ENCODE peak calls at places on chromosomes 12 and 14, in nine cellular contexts. One of them, this sample, is unnamed.

GRCh38 chr14:31208546-31209424 is 1.2 kb upstream of the HECTD1 start:
- DNase-seq in lung: no peak
- DNase-seq in A549: no peak
- DNase-seq in HFF-Myc: no peak
- DNase-seq in activated naive CD4-positive, alpha-beta T cell: no peak
- DNase-seq in stimulated activated CD8-positive, alpha-beta memory T cell treated with anti-CD3 and anti-CD28 coated beads, Interleukin-7, amount 100 ng/mL, for 1 hour: peak
- DNase-seq in NCI-H748 treated with DMSO at 0.1 percent for 48 hours: no peak
- DNase-seq in cardiac muscle cell: no peak
- DNase-seq in IMR-90: no peak
- DNase-seq in this sample: no peak

GRCh38 chr12:92757599-92758121 is 54.9 kb downstream of the PLEKHG7 start:
- DNase-seq in stimulated activated CD8-positive, alpha-beta memory T cell treated with anti-CD3 and anti-CD28 coated beads, Interleukin-7, amount 100 ng/mL, for 1 hour: no peak
- DNase-seq in HFF-Myc: no peak
- DNase-seq in NCI-H748 treated with DMSO at 0.1 percent for 48 hours: no peak
- DNase-seq in cardiac muscle cell: no peak
- DNase-seq in IMR-90: no peak
- DNase-seq in lung: no peak
- DNase-seq in A549: no peak
- DNase-seq in activated naive CD4-positive, alpha-beta T cell: no peak
- DNase-seq in this sample: no peak

GRCh38 chr12:132199101-132199500 is 54.8 kb downstream of the NOC4L start:
- DNase-seq in stimulated activated CD8-positive, alpha-beta memory T cell treated with anti-CD3 and anti-CD28 coated beads, Interleukin-7, amount 100 ng/mL, for 1 hour: no peak
- DNase-seq in HFF-Myc: no peak
- DNase-seq in A549: no peak
- DNase-seq in cardiac muscle cell: no peak
- DNase-seq in lung: no peak
- DNase-seq in NCI-H748 treated with DMSO at 0.1 percent for 48 hours: no peak
- DNase-seq in activated naive CD4-positive, alpha-beta T cell: no peak
- DNase-seq in IMR-90: no peak
- DNase-seq in this sample: no peak

GRCh38 chr12:101566318-101566717 is 28.5 kb upstream of the MYBPC1 start:
- DNase-seq in cardiac muscle cell: no peak
- DNase-seq in NCI-H748 treated with DMSO at 0.1 percent for 48 hours: no peak
- DNase-seq in activated naive CD4-positive, alpha-beta T cell: no peak
- DNase-seq in lung: no peak
- DNase-seq in HFF-Myc: no peak
- DNase-seq in IMR-90: no peak
- DNase-seq in A549: no peak
- DNase-seq in stimulated activated CD8-positive, alpha-beta memory T cell treated with anti-CD3 and anti-CD28 coated beads, Interleukin-7, amount 100 ng/mL, for 1 hour: no peak
- DNase-seq in this sample: no peak

GRCh38 chr12:51884676-51885229 is 3.1 kb upstream of the ANKRD33 start:
- DNase-seq in NCI-H748 treated with DMSO at 0.1 percent for 48 hours: no peak
- DNase-seq in activated naive CD4-positive, alpha-beta T cell: no peak
- DNase-seq in lung: no peak
- DNase-seq in HFF-Myc: no peak
- DNase-seq in cardiac muscle cell: no peak
- DNase-seq in A549: peak
- DNase-seq in IMR-90: peak
- DNase-seq in stimulated activated CD8-positive, alpha-beta memory T cell treated with anti-CD3 and anti-CD28 coated beads, Interleukin-7, amount 100 ng/mL, for 1 hour: no peak
- DNase-seq in this sample: no peak

GRCh38 chr12:27478949-27479348 is 32.4 kb downstream of the SMCO2 start:
- DNase-seq in A549: no peak
- DNase-seq in cardiac muscle cell: no peak
- DNase-seq in IMR-90: no peak
- DNase-seq in NCI-H748 treated with DMSO at 0.1 percent for 48 hours: no peak
- DNase-seq in stimulated activated CD8-positive, alpha-beta memory T cell treated with anti-CD3 and anti-CD28 coated beads, Interleukin-7, amount 100 ng/mL, for 1 hour: no peak
- DNase-seq in lung: no peak
- DNase-seq in activated naive CD4-positive, alpha-beta T cell: no peak
- DNase-seq in HFF-Myc: no peak
- DNase-seq in this sample: no peak

GRCh38 chr14:105075364-105076295 is 10.4 kb upstream of the GPR132 start:
- DNase-seq in lung: no peak
- DNase-seq in IMR-90: peak
- DNase-seq in HFF-Myc: no peak
- DNase-seq in NCI-H748 treated with DMSO at 0.1 percent for 48 hours: no peak
- DNase-seq in cardiac muscle cell: no peak
- DNase-seq in activated naive CD4-positive, alpha-beta T cell: no peak
- DNase-seq in stimulated activated CD8-positive, alpha-beta memory T cell treated with anti-CD3 and anti-CD28 coated beads, Interleukin-7, amount 100 ng/mL, for 1 hour: no peak
- DNase-seq in A549: no peak
- DNase-seq in this sample: peak

GRCh38 chr14:60757617-60758016 is 23.1 kb downstream of the MNAT1 start:
- DNase-seq in cardiac muscle cell: no peak
- DNase-seq in HFF-Myc: peak
- DNase-seq in IMR-90: peak
- DNase-seq in NCI-H748 treated with DMSO at 0.1 percent for 48 hours: no peak
- DNase-seq in A549: no peak
- DNase-seq in activated naive CD4-positive, alpha-beta T cell: no peak
- DNase-seq in lung: no peak
- DNase-seq in stimulated activated CD8-positive, alpha-beta memory T cell treated with anti-CD3 and anti-CD28 coated beads, Interleukin-7, amount 100 ng/mL, for 1 hour: no peak
- DNase-seq in this sample: peak

GRCh38 chr12:29223431-29223830 is 74.4 kb downstream of the FAR2 start:
- DNase-seq in cardiac muscle cell: no peak
- DNase-seq in HFF-Myc: no peak
- DNase-seq in activated naive CD4-positive, alpha-beta T cell: no peak
- DNase-seq in A549: no peak
- DNase-seq in lung: no peak
- DNase-seq in NCI-H748 treated with DMSO at 0.1 percent for 48 hours: no peak
- DNase-seq in IMR-90: no peak
- DNase-seq in stimulated activated CD8-positive, alpha-beta memory T cell treated with anti-CD3 and anti-CD28 coated beads, Interleukin-7, amount 100 ng/mL, for 1 hour: no peak
- DNase-seq in this sample: no peak

GRCh38 chr12:50986961-50987737 is 34.8 kb downstream of the HIGD1C start:
- DNase-seq in cardiac muscle cell: peak
- DNase-seq in A549: no peak
- DNase-seq in HFF-Myc: peak
- DNase-seq in lung: no peak
- DNase-seq in IMR-90: peak
- DNase-seq in activated naive CD4-positive, alpha-beta T cell: no peak
- DNase-seq in stimulated activated CD8-positive, alpha-beta memory T cell treated with anti-CD3 and anti-CD28 coated beads, Interleukin-7, amount 100 ng/mL, for 1 hour: no peak
- DNase-seq in NCI-H748 treated with DMSO at 0.1 percent for 48 hours: no peak
- DNase-seq in this sample: no peak

GRCh38 chr12:58408516-58408915 is 467.1 kb downstream of the ATP23 start:
- DNase-seq in cardiac muscle cell: no peak
- DNase-seq in A549: no peak
- DNase-seq in activated naive CD4-positive, alpha-beta T cell: no peak
- DNase-seq in lung: no peak
- DNase-seq in HFF-Myc: peak
- DNase-seq in stimulated activated CD8-positive, alpha-beta memory T cell treated with anti-CD3 and anti-CD28 coated beads, Interleukin-7, amount 100 ng/mL, for 1 hour: no peak
- DNase-seq in IMR-90: peak
- DNase-seq in NCI-H748 treated with DMSO at 0.1 percent for 48 hours: no peak
- DNase-seq in this sample: no peak

GRCh38 chr14:83894519-83894918 is 1635.4 kb upstream of the FLRT2 start:
- DNase-seq in lung: no peak
- DNase-seq in cardiac muscle cell: no peak
- DNase-seq in NCI-H748 treated with DMSO at 0.1 percent for 48 hours: no peak
- DNase-seq in HFF-Myc: no peak
- DNase-seq in IMR-90: peak
- DNase-seq in A549: no peak
- DNase-seq in activated naive CD4-positive, alpha-beta T cell: no peak
- DNase-seq in stimulated activated CD8-positive, alpha-beta memory T cell treated with anti-CD3 and anti-CD28 coated beads, Interleukin-7, amount 100 ng/mL, for 1 hour: no peak
- DNase-seq in this sample: no peak

GRCh38 chr14:81436296-81437138 is 36.4 kb upstream of the STON2 start:
- DNase-seq in activated naive CD4-positive, alpha-beta T cell: no peak
- DNase-seq in cardiac muscle cell: peak
- DNase-seq in HFF-Myc: no peak
- DNase-seq in stimulated activated CD8-positive, alpha-beta memory T cell treated with anti-CD3 and anti-CD28 coated beads, Interleukin-7, amount 100 ng/mL, for 1 hour: no peak
- DNase-seq in lung: peak
- DNase-seq in A549: peak
- DNase-seq in IMR-90: peak
- DNase-seq in NCI-H748 treated with DMSO at 0.1 percent for 48 hours: peak
- DNase-seq in this sample: peak

GRCh38 chr12:132535046-132535445 is 45.1 kb downstream of the FBRSL1 start:
- DNase-seq in cardiac muscle cell: no peak
- DNase-seq in lung: no peak
- DNase-seq in stimulated activated CD8-positive, alpha-beta memory T cell treated with anti-CD3 and anti-CD28 coated beads, Interleukin-7, amount 100 ng/mL, for 1 hour: no peak
- DNase-seq in activated naive CD4-positive, alpha-beta T cell: no peak
- DNase-seq in NCI-H748 treated with DMSO at 0.1 percent for 48 hours: no peak
- DNase-seq in A549: no peak
- DNase-seq in HFF-Myc: no peak
- DNase-seq in IMR-90: no peak
- DNase-seq in this sample: no peak

GRCh38 chr14:33564774-33565630 is 385.9 kb downstream of the EGLN3 start:
- DNase-seq in HFF-Myc: no peak
- DNase-seq in activated naive CD4-positive, alpha-beta T cell: no peak
- DNase-seq in NCI-H748 treated with DMSO at 0.1 percent for 48 hours: no peak
- DNase-seq in IMR-90: peak
- DNase-seq in cardiac muscle cell: no peak
- DNase-seq in A549: no peak
- DNase-seq in stimulated activated CD8-positive, alpha-beta memory T cell treated with anti-CD3 and anti-CD28 coated beads, Interleukin-7, amount 100 ng/mL, for 1 hour: no peak
- DNase-seq in lung: no peak
- DNase-seq in this sample: peak

GRCh38 chr12:58148405-58148804 is 207.0 kb downstream of the ATP23 start:
- DNase-seq in cardiac muscle cell: no peak
- DNase-seq in IMR-90: peak
- DNase-seq in activated naive CD4-positive, alpha-beta T cell: no peak
- DNase-seq in lung: no peak
- DNase-seq in NCI-H748 treated with DMSO at 0.1 percent for 48 hours: no peak
- DNase-seq in stimulated activated CD8-positive, alpha-beta memory T cell treated with anti-CD3 and anti-CD28 coated beads, Interleukin-7, amount 100 ng/mL, for 1 hour: no peak
- DNase-seq in HFF-Myc: peak
- DNase-seq in A549: peak
- DNase-seq in this sample: no peak

GRCh38 chr12:99984271-99985128 is at the start of gene ANKS1B:
- DNase-seq in cardiac muscle cell: peak
- DNase-seq in IMR-90: peak
- DNase-seq in activated naive CD4-positive, alpha-beta T cell: no peak
- DNase-seq in A549: peak
- DNase-seq in HFF-Myc: no peak
- DNase-seq in NCI-H748 treated with DMSO at 0.1 percent for 48 hours: peak
- DNase-seq in stimulated activated CD8-positive, alpha-beta memory T cell treated with anti-CD3 and anti-CD28 coated beads, Interleukin-7, amount 100 ng/mL, for 1 hour: no peak
- DNase-seq in lung: peak
- DNase-seq in this sample: peak

GRCh38 chr14:78356406-78356805 is 186.2 kb downstream of the NRXN3 start:
- DNase-seq in A549: no peak
- DNase-seq in NCI-H748 treated with DMSO at 0.1 percent for 48 hours: no peak
- DNase-seq in lung: no peak
- DNase-seq in IMR-90: no peak
- DNase-seq in activated naive CD4-positive, alpha-beta T cell: no peak
- DNase-seq in cardiac muscle cell: no peak
- DNase-seq in stimulated activated CD8-positive, alpha-beta memory T cell treated with anti-CD3 and anti-CD28 coated beads, Interleukin-7, amount 100 ng/mL, for 1 hour: no peak
- DNase-seq in HFF-Myc: no peak
- DNase-seq in this sample: no peak

GRCh38 chr12:66920205-66920604 is 241.3 kb upstream of the GRIP1 start:
- DNase-seq in HFF-Myc: no peak
- DNase-seq in activated naive CD4-positive, alpha-beta T cell: no peak
- DNase-seq in NCI-H748 treated with DMSO at 0.1 percent for 48 hours: no peak
- DNase-seq in cardiac muscle cell: no peak
- DNase-seq in stimulated activated CD8-positive, alpha-beta memory T cell treated with anti-CD3 and anti-CD28 coated beads, Interleukin-7, amount 100 ng/mL, for 1 hour: no peak
- DNase-seq in IMR-90: no peak
- DNase-seq in lung: no peak
- DNase-seq in A549: no peak
- DNase-seq in this sample: no peak

GRCh38 chr12:125861299-125862281 is 796.4 kb downstream of the AACS start:
- DNase-seq in stimulated activated CD8-positive, alpha-beta memory T cell treated with anti-CD3 and anti-CD28 coated beads, Interleukin-7, amount 100 ng/mL, for 1 hour: no peak
- DNase-seq in IMR-90: no peak
- DNase-seq in lung: peak
- DNase-seq in cardiac muscle cell: no peak
- DNase-seq in NCI-H748 treated with DMSO at 0.1 percent for 48 hours: no peak
- DNase-seq in HFF-Myc: no peak
- DNase-seq in A549: no peak
- DNase-seq in activated naive CD4-positive, alpha-beta T cell: no peak
- DNase-seq in this sample: no peak

GRCh38 chr12:90366286-90366685 is 588.7 kb downstream of the CCER1 start:
- DNase-seq in IMR-90: peak
- DNase-seq in HFF-Myc: peak
- DNase-seq in cardiac muscle cell: no peak
- DNase-seq in activated naive CD4-positive, alpha-beta T cell: no peak
- DNase-seq in stimulated activated CD8-positive, alpha-beta memory T cell treated with anti-CD3 and anti-CD28 coated beads, Interleukin-7, amount 100 ng/mL, for 1 hour: no peak
- DNase-seq in NCI-H748 treated with DMSO at 0.1 percent for 48 hours: no peak
- DNase-seq in lung: no peak
- DNase-seq in A549: no peak
- DNase-seq in this sample: no peak

GRCh38 chr12:54430471-54431075 is 11.5 kb upstream of the ITGA5 start:
- DNase-seq in NCI-H748 treated with DMSO at 0.1 percent for 48 hours: no peak
- DNase-seq in cardiac muscle cell: no peak
- DNase-seq in activated naive CD4-positive, alpha-beta T cell: no peak
- DNase-seq in stimulated activated CD8-positive, alpha-beta memory T cell treated with anti-CD3 and anti-CD28 coated beads, Interleukin-7, amount 100 ng/mL, for 1 hour: no peak
- DNase-seq in HFF-Myc: no peak
- DNase-seq in IMR-90: no peak
- DNase-seq in A549: no peak
- DNase-seq in lung: no peak
- DNase-seq in this sample: no peak

GRCh38 chr14:76877871-76878270 is 51.7 kb downstream of the LRRC74A start:
- DNase-seq in activated naive CD4-positive, alpha-beta T cell: no peak
- DNase-seq in A549: no peak
- DNase-seq in HFF-Myc: no peak
- DNase-seq in stimulated activated CD8-positive, alpha-beta memory T cell treated with anti-CD3 and anti-CD28 coated beads, Interleukin-7, amount 100 ng/mL, for 1 hour: no peak
- DNase-seq in cardiac muscle cell: no peak
- DNase-seq in NCI-H748 treated with DMSO at 0.1 percent for 48 hours: no peak
- DNase-seq in IMR-90: no peak
- DNase-seq in lung: no peak
- DNase-seq in this sample: no peak

GRCh38 chr12:122190842-122191668 is 8.1 kb downstream of the LRRC43 start:
- DNase-seq in stimulated activated CD8-positive, alpha-beta memory T cell treated with anti-CD3 and anti-CD28 coated beads, Interleukin-7, amount 100 ng/mL, for 1 hour: peak
- DNase-seq in lung: peak
- DNase-seq in IMR-90: peak
- DNase-seq in A549: peak
- DNase-seq in NCI-H748 treated with DMSO at 0.1 percent for 48 hours: peak
- DNase-seq in HFF-Myc: no peak
- DNase-seq in activated naive CD4-positive, alpha-beta T cell: peak
- DNase-seq in cardiac muscle cell: peak
- DNase-seq in this sample: peak

GRCh38 chr12:103836345-103836744 is 4.7 kb downstream of the NT5DC3 start:
- DNase-seq in A549: no peak
- DNase-seq in lung: no peak
- DNase-seq in IMR-90: no peak
- DNase-seq in stimulated activated CD8-positive, alpha-beta memory T cell treated with anti-CD3 and anti-CD28 coated beads, Interleukin-7, amount 100 ng/mL, for 1 hour: no peak
- DNase-seq in activated naive CD4-positive, alpha-beta T cell: no peak
- DNase-seq in cardiac muscle cell: no peak
- DNase-seq in HFF-Myc: no peak
- DNase-seq in NCI-H748 treated with DMSO at 0.1 percent for 48 hours: no peak
- DNase-seq in this sample: no peak

GRCh38 chr12:104846056-104846762 is 111.9 kb downstream of the SLC41A2 start:
- DNase-seq in IMR-90: peak
- DNase-seq in NCI-H748 treated with DMSO at 0.1 percent for 48 hours: no peak
- DNase-seq in HFF-Myc: no peak
- DNase-seq in cardiac muscle cell: no peak
- DNase-seq in lung: no peak
- DNase-seq in stimulated activated CD8-positive, alpha-beta memory T cell treated with anti-CD3 and anti-CD28 coated beads, Interleukin-7, amount 100 ng/mL, for 1 hour: no peak
- DNase-seq in A549: no peak
- DNase-seq in activated naive CD4-positive, alpha-beta T cell: no peak
- DNase-seq in this sample: no peak

GRCh38 chr14:64707661-64708060 is 3.4 kb downstream of the PLEKHG3 start:
- DNase-seq in HFF-Myc: no peak
- DNase-seq in cardiac muscle cell: no peak
- DNase-seq in stimulated activated CD8-positive, alpha-beta memory T cell treated with anti-CD3 and anti-CD28 coated beads, Interleukin-7, amount 100 ng/mL, for 1 hour: no peak
- DNase-seq in A549: peak
- DNase-seq in NCI-H748 treated with DMSO at 0.1 percent for 48 hours: no peak
- DNase-seq in IMR-90: peak
- DNase-seq in activated naive CD4-positive, alpha-beta T cell: no peak
- DNase-seq in lung: no peak
- DNase-seq in this sample: no peak

GRCh38 chr14:95460647-95461478 is 55.6 kb downstream of the SYNE3 start:
- DNase-seq in lung: no peak
- DNase-seq in cardiac muscle cell: peak
- DNase-seq in IMR-90: peak
- DNase-seq in stimulated activated CD8-positive, alpha-beta memory T cell treated with anti-CD3 and anti-CD28 coated beads, Interleukin-7, amount 100 ng/mL, for 1 hour: no peak
- DNase-seq in activated naive CD4-positive, alpha-beta T cell: no peak
- DNase-seq in HFF-Myc: peak
- DNase-seq in A549: peak
- DNase-seq in NCI-H748 treated with DMSO at 0.1 percent for 48 hours: peak
- DNase-seq in this sample: no peak

GRCh38 chr12:130212384-130212783 is 50.1 kb downstream of the FZD10 start:
- DNase-seq in HFF-Myc: no peak
- DNase-seq in IMR-90: no peak
- DNase-seq in cardiac muscle cell: no peak
- DNase-seq in lung: no peak
- DNase-seq in stimulated activated CD8-positive, alpha-beta memory T cell treated with anti-CD3 and anti-CD28 coated beads, Interleukin-7, amount 100 ng/mL, for 1 hour: no peak
- DNase-seq in A549: no peak
- DNase-seq in NCI-H748 treated with DMSO at 0.1 percent for 48 hours: no peak
- DNase-seq in activated naive CD4-positive, alpha-beta T cell: no peak
- DNase-seq in this sample: no peak

GRCh38 chr12:76236640-76237039 is 111.6 kb downstream of the BBS10 start:
- DNase-seq in lung: no peak
- DNase-seq in activated naive CD4-positive, alpha-beta T cell: no peak
- DNase-seq in IMR-90: peak
- DNase-seq in stimulated activated CD8-positive, alpha-beta memory T cell treated with anti-CD3 and anti-CD28 coated beads, Interleukin-7, amount 100 ng/mL, for 1 hour: no peak
- DNase-seq in A549: peak
- DNase-seq in NCI-H748 treated with DMSO at 0.1 percent for 48 hours: no peak
- DNase-seq in cardiac muscle cell: no peak
- DNase-seq in HFF-Myc: no peak
- DNase-seq in this sample: no peak

GRCh38 chr14:75094896-75095295 is 25.5 kb downstream of the ZC2HC1C start:
- DNase-seq in HFF-Myc: no peak
- DNase-seq in lung: no peak
- DNase-seq in NCI-H748 treated with DMSO at 0.1 percent for 48 hours: no peak
- DNase-seq in activated naive CD4-positive, alpha-beta T cell: no peak
- DNase-seq in IMR-90: no peak
- DNase-seq in A549: no peak
- DNase-seq in cardiac muscle cell: no peak
- DNase-seq in stimulated activated CD8-positive, alpha-beta memory T cell treated with anti-CD3 and anti-CD28 coated beads, Interleukin-7, amount 100 ng/mL, for 1 hour: no peak
- DNase-seq in this sample: no peak